ENCODE peak calls at places on chromosome 14, in five cellular contexts. N, C, E, J and S are unnamed samples.

GRCh38 chr14:52279405-52279804 is 11.9 kb downstream of the PTGDR start:
- DNase-seq in N (no peak), C (peak; percentile 69), E (no peak), J (no peak), S (no peak)

GRCh38 chr14:21024668-21025373 is at the start of gene NDRG2:
- DNase-seq in N (peak; percentile 71), C (no peak), E (no peak), J (peak; percentile 91), S (peak; percentile 31)

GRCh38 chr14:22748691-22749090 is 17.8 kb upstream of the OXA1L start:
- DNase-seq in N (no peak), C (no peak), E (no peak), J (no peak), S (peak; percentile 17)

GRCh38 chr14:86858043-86858442 is 1134.9 kb downstream of the GALC start:
- DNase-seq in N (no peak), C (peak; percentile 59), E (no peak), J (no peak), S (no peak)

GRCh38 chr14:98131406-98131805 is 1140.6 kb downstream of the BCL11B start:
- DNase-seq in N (no peak), C (no peak), E (no peak), J (no peak), S (no peak)

GRCh38 chr14:101459392-101459900 is 101.8 kb upstream of the DIO3 start:
- DNase-seq in N (no peak), C (no peak), E (no peak), J (no peak), S (no peak)

GRCh38 chr14:100592972-100593371 is 5.8 kb upstream of the BEGAIN start:
- DNase-seq in N (no peak), C (no peak), E (no peak), J (no peak), S (no peak)

GRCh38 chr14:75980856-75981255 is 939 bp downstream of the TGFB3 start:
- DNase-seq in N (no peak), C (no peak), E (no peak), J (peak; percentile 67), S (no peak)

GRCh38 chr14:39158222-39158858 is 11.8 kb downstream of the TRAPPC6B start:
- DNase-seq in N (no peak), C (no peak), E (no peak), J (no peak), S (no peak)

GRCh38 chr14:102540310-102541028 is 30.9 kb upstream of the ANKRD9 start:
- DNase-seq in N (no peak), C (peak; percentile 4), E (no peak), J (no peak), S (no peak)

GRCh38 chr14:73795974-73796373 is 55.7 kb upstream of the PTGR2 start:
- DNase-seq in N (no peak), C (peak; percentile 60), E (no peak), J (peak; percentile 37), S (no peak)

GRCh38 chr14:38994721-38995120 is 108.3 kb downstream of the SEC23A start:
- DNase-seq in N (no peak), C (no peak), E (peak; percentile 79), J (no peak), S (no peak)

GRCh38 chr14:95981939-95982338 is 57.2 kb upstream of the C14orf132 start:
- DNase-seq in N (no peak), C (no peak), E (no peak), J (no peak), S (no peak)

GRCh38 chr14:97491697-97492096 is 694.5 kb downstream of the VRK1 start:
- DNase-seq in N (no peak), C (no peak), E (no peak), J (peak; percentile 11), S (no peak)

GRCh38 chr14:78530078-78530477 is 359.9 kb downstream of the NRXN3 start:
- DNase-seq in N (no peak), C (no peak), E (no peak), J (peak; percentile 23), S (no peak)

GRCh38 chr14:51834218-51834617 is 26.2 kb upstream of the GNG2 start:
- DNase-seq in N (no peak), C (no peak), E (no peak), J (peak; percentile 18), S (no peak)

GRCh38 chr14:28754209-28754985 is 12.2 kb upstream of the FOXG1 start:
- DNase-seq in N (no peak), C (peak; percentile 48), E (peak; percentile 36), J (peak; percentile 59), S (no peak)

GRCh38 chr14:76346391-76347160 is 29.4 kb upstream of the ESRRB start:
- DNase-seq in N (no peak), C (no peak), E (no peak), J (no peak), S (no peak)

GRCh38 chr14:74516451-74517155 is 23.0 kb downstream of the ISCA2 start:
- DNase-seq in N (no peak), C (peak; percentile 25), E (no peak), J (no peak), S (no peak)

GRCh38 chr14:95336192-95336760 is 16.6 kb upstream of the CLMN start:
- DNase-seq in N (no peak), C (no peak), E (no peak), J (no peak), S (no peak)

GRCh38 chr14:58639842-58640484 is 2.2 kb downstream of the DACT1 start:
- DNase-seq in N (peak; percentile 44), C (peak; percentile 86), E (peak; percentile 58), J (peak; percentile 30), S (no peak)

GRCh38 chr14:65169351-65169750 is 67.0 kb upstream of the MAX start:
- DNase-seq in N (no peak), C (peak; percentile 89), E (no peak), J (no peak), S (peak; percentile 78)

GRCh38 chr14:54653764-54654469 is 87.0 kb downstream of the SAMD4A start:
- DNase-seq in N (no peak), C (peak; percentile 88), E (peak; percentile 99), J (peak; percentile 19), S (no peak)

GRCh38 chr14:60317609-60318008 is 68.6 kb downstream of the PPM1A start:
- DNase-seq in N (no peak), C (no peak), E (peak; percentile 13), J (no peak), S (no peak)

GRCh38 chr14:96253140-96253539 is 2.9 kb upstream of the BDKRB1 start:
- DNase-seq in N (no peak), C (peak; percentile 98), E (no peak), J (no peak), S (no peak)

GRCh38 chr14:102481791-102482238 is 27.8 kb downstream of the ANKRD9 start:
- DNase-seq in N (no peak), C (peak; percentile 45), E (no peak), J (no peak), S (no peak)

GRCh38 chr14:50233335-50234250 is 2.2 kb upstream of the SOS2 start:
- DNase-seq in N (no peak), C (no peak), E (no peak), J (no peak), S (peak; percentile 7)

GRCh38 chr14:101836131-101836530 is 74.6 kb downstream of the PPP2R5C start:
- DNase-seq in N (no peak), C (peak; percentile 43), E (peak; percentile 72), J (no peak), S (no peak)

GRCh38 chr14:91307046-91307445 is 62.5 kb upstream of the GPR68 start:
- DNase-seq in N (no peak), C (no peak), E (no peak), J (no peak), S (no peak)
- H3K36me3 ChIP-seq in N (peaks cover 49% of the 10 kb centered on the region), C (no peaks in the 10 kb centered on the region), E (no peaks in the 10 kb centered on the region), J (no peaks in the 10 kb centered on the region), S (peaks cover 52% of the 10 kb centered on the region)

GRCh38 chr14:61582815-61583214 is 112.5 kb upstream of the HIF1A start:
- DNase-seq in N (no peak), C (no peak), E (no peak), J (no peak), S (no peak)
- H3K27me3 ChIP-seq in N (no peaks in the 10 kb centered on the region), C (no peaks in the 10 kb centered on the region), E (no peaks in the 10 kb centered on the region), J (no peaks in the 10 kb centered on the region), S (no peaks in the 10 kb centered on the region)

GRCh38 chr14:32469388-32470160 is 140.5 kb downstream of the AKAP6 start:
- DNase-seq in N (no peak), C (peak; percentile 76), E (peak; percentile 62), J (no peak), S (no peak)
- TF ChIP-seq CTCF in N (no peak), C (peak; percentile 72), E (peak; percentile 17), J (peak; percentile 67), S (peak; percentile 16)

GRCh38 chr14:103699901-103700752 is 15.1 kb downstream of the XRCC3 start:
- DNase-seq in N (no peak), C (no peak), E (no peak), J (no peak), S (no peak)

GRCh38 chr14:103702497-103703432 is 12.5 kb downstream of the XRCC3 start:
- DNase-seq in N (no peak), C (no peak), E (no peak), J (no peak), S (no peak)

GRCh38 chr14:103702095-103702494 is 13.2 kb downstream of the XRCC3 start:
- DNase-seq in N (no peak), C (no peak), E (no peak), J (no peak), S (no peak)

GRCh38 chr14:103699261-103699661 is 16.0 kb downstream of the XRCC3 start:
- DNase-seq in N (no peak), C (no peak), E (no peak), J (no peak), S (no peak)

DNA sequence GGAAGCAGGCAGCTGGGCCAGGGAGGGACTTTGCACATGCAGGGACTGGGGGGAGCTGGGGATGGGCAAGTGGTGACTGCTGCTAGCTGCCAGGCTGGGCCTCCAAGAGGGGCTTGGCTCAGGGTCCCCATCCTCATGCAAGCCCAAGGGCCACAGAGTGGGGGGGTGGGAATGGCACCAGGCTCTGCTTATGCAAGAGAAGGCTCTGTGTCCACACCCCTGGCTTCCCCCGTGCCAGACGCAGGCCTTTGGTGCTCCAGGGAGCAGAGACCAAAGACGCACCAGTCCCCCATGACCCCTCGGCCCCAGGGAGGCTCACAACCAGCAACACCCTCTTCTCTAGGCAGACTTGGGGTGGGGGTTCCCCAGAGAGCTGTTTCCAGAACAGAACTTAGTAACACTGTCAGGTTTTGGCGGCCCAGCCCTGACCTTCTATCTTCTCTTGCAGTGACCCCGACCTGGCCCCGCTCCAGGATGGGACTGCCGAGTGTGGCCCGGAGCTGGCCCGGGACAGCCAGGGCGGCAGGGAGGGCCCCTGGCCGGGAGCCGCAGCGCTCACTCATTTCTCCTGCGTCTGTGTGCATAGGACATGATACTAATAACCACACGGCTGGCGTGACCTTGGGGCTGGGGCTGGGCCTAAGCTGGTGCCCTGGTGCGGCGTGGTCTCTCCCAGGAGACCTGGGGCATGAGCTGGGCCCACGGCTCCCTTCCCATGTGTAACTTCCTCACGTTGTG is 14.3 kb downstream of the XRCC3 start:
- DNase-seq in N (no peak), C (no peak), E (no peak), J (no peak), S (no peak)
- H3K36me3 ChIP-seq in N (peaks cover 67% of the 10 kb centered on the region), C (peaks cover 61% of the 10 kb centered on the region), E (no peaks in the 10 kb centered on the region), J (no peaks in the 10 kb centered on the region), S (peaks cover 39% of the 10 kb centered on the region)

GRCh38 chr14:91374897-91375747 is 42.5 kb downstream of the CCDC88C start:
- DNase-seq in N (no peak), C (no peak), E (no peak), J (peak; percentile 85), S (no peak)
- H3K27me3 ChIP-seq in N (no peaks in the 10 kb centered on the region), C (peaks cover 7% of the 10 kb centered on the region), E (no peaks in the 10 kb centered on the region), J (no peaks in the 10 kb centered on the region), S (no peaks in the 10 kb centered on the region)